ENCODE peak calls at places on chromosomes 4 and X, in seven cellular contexts. D is SK-N-SH, Y is K562, W is HepG2, H is GM12892, E is H1, M is GM12878. J is an unnamed sample.

GRCh38 chr4:159267023-159267939 is 164.4 kb downstream of the RAPGEF2 start:
- DNase-seq in M (no peak), H (no peak), E (no peak), D (peak), W (no peak), Y (no peak), J (no peak)

GRCh38 chrX:69068295-69069085 is 96.8 kb downstream of the PJA1 start:
- DNase-seq in D (peak), E (no peak), Y (no peak), M (no peak), H (no peak), W (no peak), J (no peak)

GRCh38 chr4:11698033-11698432 is 269.3 kb upstream of the HS3ST1 start:
- DNase-seq in E (no peak), W (no peak), D (no peak), Y (no peak), M (no peak), H (no peak), J (no peak)

GRCh38 chrX:25523574-25523973 is 507.8 kb upstream of the ARX start:
- DNase-seq in W (peak), M (no peak), Y (peak), E (peak), H (no peak), D (peak), J (no peak)

GRCh38 chr4:127103723-127104122 is 529.0 kb upstream of the INTU start:
- DNase-seq in W (no peak), E (no peak), Y (no peak), D (no peak), H (no peak), M (no peak), J (no peak)

GRCh38 chr4:107519057-107519456 is 201.0 kb downstream of the PAPSS1 start:
- DNase-seq in W (peak), Y (peak), D (peak), E (no peak), H (no peak), M (no peak), J (no peak)

GRCh38 chrX:84453351-84454246 is 48.7 kb downstream of the HDX start:
- DNase-seq in H (no peak), M (no peak), E (no peak), D (no peak), Y (no peak), W (no peak), J (no peak)

GRCh38 chrX:9566150-9566621 is 101.3 kb downstream of the TBL1X start:
- DNase-seq in E (no peak), M (no peak), D (no peak), H (no peak), W (peak), Y (no peak), J (no peak)

GRCh38 chr4:170009291-170009690 is 16.9 kb downstream of the MFAP3L start:
- DNase-seq in Y (no peak), M (no peak), W (no peak), E (no peak), D (no peak), H (no peak), J (no peak)

GRCh38 chrX:40922307-40922706 is 162.9 kb upstream of the USP9X start:
- DNase-seq in M (no peak), H (no peak), E (no peak), D (peak), W (peak), Y (peak), J (no peak)

GRCh38 chr4:112633477-112634235 is 3.1 kb downstream of the ZGRF1 start:
- DNase-seq in D (peak), W (peak), H (no peak), M (peak), Y (peak), E (no peak), J (no peak)

GRCh38 chrX:76109654-76110053 is 63.2 kb upstream of the PBDC1 start:
- DNase-seq in D (peak), E (no peak), W (no peak), Y (no peak), M (no peak), H (no peak), J (no peak)

GRCh38 chr4:186037692-186038658 is 31.0 kb upstream of the TLR3 start:
- DNase-seq in Y (peak), W (peak), D (peak), H (peak), E (no peak), M (peak), J (peak)
- TF ChIP-seq TAF1 in Y (no peak), W (no peak), D (no peak), H (no peak), E (no peak), M (no peak), J (no peak)

GRCh38 chr4:187415227-187415626 is 580.3 kb upstream of the ZFP42 start:
- DNase-seq in Y (no peak), M (no peak), W (no peak), H (no peak), D (no peak), E (no peak), J (no peak)
- TF ChIP-seq TAF1 in Y (no peak), M (no peak), W (no peak), H (no peak), D (no peak), E (no peak), J (no peak)

GRCh38 chrX:101079223-101079622 is 544 bp downstream of the TMEM35A start:
- DNase-seq in D (no peak), E (no peak), M (no peak), W (no peak), H (no peak), Y (no peak), J (no peak)

GRCh38 chrX:101079736-101080135 is 1.1 kb downstream of the TMEM35A start:
- DNase-seq in D (no peak), W (no peak), M (no peak), E (no peak), Y (no peak), H (no peak), J (no peak)

GRCh38 chrX:101081257-101081656 is 2.6 kb downstream of the TMEM35A start:
- DNase-seq in Y (no peak), H (no peak), D (no peak), W (no peak), E (no peak), M (no peak), J (no peak)

GRCh38 chrX:101080326-101080725 is 1.6 kb downstream of the TMEM35A start:
- DNase-seq in W (no peak), E (no peak), D (no peak), Y (no peak), M (no peak), H (no peak), J (no peak)

DNA sequence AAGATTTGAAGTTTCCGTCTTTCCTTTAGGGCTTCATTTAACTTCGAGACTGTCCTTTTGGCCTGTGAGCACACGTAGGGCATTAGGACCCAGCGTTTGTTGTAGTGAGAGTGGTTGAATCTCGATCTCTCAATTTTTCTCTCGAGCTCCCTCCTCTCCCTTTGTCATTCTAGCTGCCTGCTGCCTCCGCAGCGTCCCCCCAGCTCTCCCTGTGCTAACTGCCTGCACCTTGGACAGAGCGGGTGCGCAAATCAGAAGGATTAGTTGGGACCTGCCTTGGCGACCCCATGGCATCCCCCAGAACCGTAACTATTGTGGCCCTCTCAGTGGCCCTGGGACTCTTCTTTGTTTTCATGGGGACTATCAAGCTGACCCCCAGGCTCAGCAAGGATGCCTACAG is at the start of gene TMEM35A:
- DNase-seq in D (peak), Y (no peak), H (no peak), M (no peak), W (no peak), E (no peak), J (no peak)
- TF ChIP-seq TAF1 in D (no peak), Y (no peak), H (no peak), M (no peak), W (no peak), E (peak), J (no peak)

DNA sequence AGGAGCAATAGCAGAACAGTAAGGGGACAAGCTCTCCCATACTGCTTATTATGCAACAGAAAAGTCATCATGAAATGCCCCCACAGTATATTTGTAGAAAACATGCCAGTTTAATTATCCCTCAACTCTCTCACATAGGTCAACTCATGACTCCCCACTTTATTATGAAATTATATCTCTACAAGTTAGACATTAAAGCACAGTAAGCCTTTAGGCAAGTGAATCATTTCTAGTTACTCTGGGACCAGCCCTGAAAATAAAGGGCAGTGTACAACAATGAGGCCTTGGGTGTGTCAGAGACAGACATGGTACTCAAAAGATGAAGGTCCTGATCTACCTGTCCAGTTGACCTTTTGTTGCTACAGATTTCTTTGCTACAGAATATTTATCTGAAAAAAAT is 191.9 kb downstream of the FBXW7 start:
- DNase-seq in H (no peak), W (no peak), D (no peak), E (no peak), M (no peak), Y (no peak), J (no peak)
- TF ChIP-seq TAF1 in H (no peak), W (no peak), D (no peak), E (no peak), M (no peak), Y (no peak), J (no peak)

DNA sequence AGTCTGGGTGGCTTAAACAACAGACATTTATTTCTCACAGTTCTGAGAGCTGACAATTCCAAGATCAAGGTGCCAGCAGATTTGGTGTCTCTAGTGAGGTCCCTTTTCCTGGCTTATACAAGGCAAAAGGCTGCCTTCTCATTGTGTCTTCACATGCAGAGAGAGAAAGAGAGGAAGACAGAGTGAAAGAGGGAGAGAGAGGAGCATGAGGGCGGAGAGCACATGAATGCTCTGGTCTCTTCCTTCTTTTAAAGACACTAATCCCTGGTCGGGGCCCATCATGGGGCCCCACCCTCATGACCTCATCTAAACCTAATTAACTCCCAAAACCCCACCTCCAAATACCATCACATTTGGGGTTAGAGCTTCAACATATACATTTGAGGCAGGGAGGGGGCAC is 62.9 kb downstream of the MMRN1 start:
- DNase-seq in E (no peak), H (no peak), D (no peak), W (no peak), M (no peak), Y (no peak), J (no peak)
- TF ChIP-seq TAF1 in E (no peak), H (no peak), D (no peak), W (no peak), M (no peak), Y (no peak), J (no peak)

DNA sequence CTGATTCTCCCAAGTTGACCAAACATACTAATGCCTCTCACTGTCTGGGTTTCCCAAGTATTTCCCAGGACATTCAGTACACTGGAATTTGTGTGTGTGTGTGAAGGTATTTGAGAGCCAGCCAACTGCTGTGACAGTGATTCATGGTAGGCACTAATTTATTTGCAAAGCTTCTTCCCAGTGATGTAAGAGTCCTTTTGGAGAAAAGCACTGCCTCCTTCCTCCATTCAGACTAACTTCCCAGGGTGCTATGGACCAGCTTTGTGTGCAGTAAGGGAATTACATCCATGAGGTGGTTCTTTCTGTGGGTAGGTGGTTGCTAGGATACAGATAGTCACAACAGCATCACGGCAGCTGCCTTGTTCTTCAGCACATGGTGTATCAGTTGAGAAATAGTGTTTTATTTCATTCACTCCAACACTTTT is 8.7 kb downstream of the EGF start:
- DNase-seq in W (no peak), D (no peak), Y (no peak), M (no peak), H (no peak), E (no peak), J (no peak)
- TF ChIP-seq TAF1 in W (no peak), D (no peak), Y (no peak), M (no peak), H (no peak), E (no peak), J (no peak)

GRCh38 chr4:186191266-186192067 is at the start of gene CYP4V2:
- DNase-seq in H (peak), M (peak), D (peak), E (no peak), Y (peak), W (peak), J (peak)

GRCh38 chr4:186192068-186192751 is 843 bp downstream of the CYP4V2 start:
- DNase-seq in E (no peak), M (no peak), D (no peak), H (no peak), W (peak), Y (peak), J (no peak)

GRCh38 chr4:186193851-186194250 is 2.5 kb downstream of the CYP4V2 start:
- DNase-seq in D (no peak), W (no peak), H (no peak), Y (no peak), E (no peak), M (no peak), J (no peak)

GRCh38 chr4:186200436-186201409 is 9.4 kb downstream of the CYP4V2 start:
- DNase-seq in H (no peak), E (no peak), W (no peak), Y (no peak), D (no peak), M (no peak), J (no peak)

DNA sequence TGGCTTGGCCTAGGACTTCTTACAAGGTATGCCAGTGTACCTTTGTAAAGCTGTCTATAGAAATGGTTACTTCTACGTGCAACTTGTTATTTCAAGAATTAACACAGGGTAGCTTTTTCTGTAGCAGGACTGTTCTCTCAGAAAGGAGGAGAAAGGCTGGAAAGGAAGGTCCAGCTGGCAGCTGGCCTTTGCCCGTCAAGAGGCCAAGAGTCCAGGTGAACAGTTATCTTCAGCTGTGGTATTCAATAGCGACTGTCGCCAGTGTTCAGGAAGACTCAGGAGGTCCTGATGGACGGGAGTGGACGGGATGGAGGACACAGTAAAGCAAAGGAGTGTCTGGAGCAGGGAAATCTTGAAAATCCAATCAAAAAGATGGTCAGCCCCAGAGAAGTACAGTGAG is 4.7 kb downstream of the CYP4V2 start:
- DNase-seq in W (no peak), H (no peak), E (no peak), Y (no peak), M (no peak), D (no peak), J (no peak)
- TF ChIP-seq TAF1 in W (no peak), H (no peak), E (no peak), Y (no peak), M (no peak), D (no peak), J (no peak)

DNA sequence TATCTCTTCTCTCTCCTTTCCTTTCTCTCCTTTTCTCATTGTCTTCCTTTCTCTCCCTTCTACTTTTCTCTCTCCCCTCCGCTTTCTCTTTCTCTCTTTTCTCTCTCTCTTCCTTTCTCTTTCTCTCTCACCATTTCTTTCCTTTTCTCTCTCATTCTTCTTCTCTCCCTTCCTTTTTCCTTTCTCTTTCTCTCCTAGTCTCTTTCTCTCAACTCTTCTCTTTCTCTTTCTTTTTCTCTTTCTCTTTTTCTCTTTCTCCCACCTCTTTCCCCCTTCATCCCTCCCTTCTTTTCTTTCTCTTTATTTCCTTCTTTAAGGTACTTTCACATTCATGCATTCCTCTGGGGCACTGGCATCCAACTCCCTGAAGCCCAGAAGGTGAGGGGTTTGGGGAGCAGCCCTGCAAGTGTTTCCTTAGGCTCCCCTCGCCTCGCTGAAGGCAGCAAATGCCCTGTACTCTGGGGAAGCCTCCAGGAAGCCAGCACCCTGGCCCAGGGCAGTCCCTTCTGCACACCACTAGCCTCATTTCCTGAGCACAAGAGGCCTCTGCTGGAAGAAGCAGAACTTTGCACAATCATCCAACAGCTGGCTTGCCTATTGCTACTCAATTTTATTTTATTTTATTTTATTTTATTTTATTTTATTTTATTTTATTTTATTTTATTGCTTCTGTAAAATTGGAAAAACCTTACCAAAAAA is 124.2 kb downstream of the NFKB1 start:
- DNase-seq in M (no peak), Y (peak), H (peak), D (peak), E (no peak), W (peak), J (peak)
- TF ChIP-seq TAF1 in M (no peak), Y (no peak), H (no peak), D (no peak), E (no peak), W (no peak), J (peak)

DNA sequence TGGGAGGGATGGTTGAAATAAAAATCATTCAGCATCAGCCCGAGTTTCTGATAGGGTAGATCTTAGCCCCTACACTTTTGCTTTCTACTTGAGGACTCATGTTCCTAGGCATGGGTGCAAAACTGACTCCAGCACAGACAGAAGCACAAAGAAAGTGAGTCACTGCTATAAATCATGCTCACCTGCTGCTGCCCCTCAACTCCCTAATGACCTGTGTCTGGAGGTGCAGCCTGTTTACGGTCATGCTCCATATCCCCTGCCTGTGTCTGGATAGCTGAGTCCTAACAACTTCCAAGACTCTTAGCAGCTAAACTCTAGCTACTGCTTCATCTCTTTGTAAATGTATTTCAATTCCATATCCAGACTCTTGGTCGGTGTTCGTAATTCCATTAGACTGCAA is 57.8 kb downstream of the ADGRA3 start:
- DNase-seq in W (no peak), D (no peak), Y (no peak), H (no peak), E (no peak), M (no peak), J (no peak)
- TF ChIP-seq TAF1 in W (no peak), D (no peak), Y (no peak), H (no peak), E (no peak), M (no peak), J (no peak)

GRCh38 chr4:101018836-101019235 is 328.5 kb downstream of the PPP3CA start:
- DNase-seq in M (peak), D (no peak), W (no peak), H (peak), E (no peak), Y (no peak), J (no peak)
- TF ChIP-seq TAF1 in M (no peak), D (no peak), W (no peak), H (no peak), E (no peak), Y (no peak), J (no peak)